ENCODE peak calls at places on chromosomes 3 and 15, in five cellular contexts. E, T, J, Y and H are unnamed samples.

GRCh38 chr15:52146261-52146660 is 33.7 kb upstream of the BCL2L10 start:
- DNase-seq in Y (no peak), T (no peak), E (no peak), J (no peak), H (no peak)

GRCh38 chr15:72958634-72959033 is 93.6 kb upstream of the NEO1 start:
- DNase-seq in E (no peak), J (no peak), Y (no peak), T (no peak), H (no peak)

GRCh38 chr3:79846148-79846933 is 78.5 kb upstream of the ROBO1 start:
- DNase-seq in E (no peak), T (peak), J (no peak), Y (no peak), H (no peak)

GRCh38 chr15:60620707-60621106 is 141.8 kb upstream of the ICE2 start:
- DNase-seq in J (no peak), E (no peak), T (no peak), Y (no peak), H (no peak)

GRCh38 chr3:196989721-196990262 is 21.2 kb upstream of the PIGZ start:
- DNase-seq in J (no peak), E (no peak), Y (no peak), T (no peak), H (no peak)

GRCh38 chr3:192090586-192090985 is 629.6 kb downstream of the PYDC2 start:
- DNase-seq in E (no peak), T (no peak), J (no peak), Y (no peak), H (no peak)

GRCh38 chr3:21174461-21174860 is 576.5 kb downstream of the ZNF385D start:
- DNase-seq in T (no peak), J (no peak), E (no peak), Y (no peak), H (no peak)

GRCh38 chr15:69410290-69410874 is 3.8 kb upstream of the KIF23 start:
- DNase-seq in T (no peak), Y (no peak), J (peak), E (peak), H (peak)

GRCh38 chr3:146160964-146161724 is at the start of gene PLOD2:
- DNase-seq in Y (peak), J (no peak), E (peak), T (peak), H (peak)

GRCh38 chr3:40899286-40899712 is 300.0 kb upstream of the CTNNB1 start:
- DNase-seq in Y (no peak), T (no peak), E (peak), J (no peak), H (no peak)

GRCh38 chr3:20380310-20380709 is 194.3 kb upstream of the SGO1 start:
- DNase-seq in J (no peak), Y (no peak), T (no peak), E (no peak), H (no peak)

GRCh38 chr3:63970596-63971468 is 52.5 kb downstream of the PSMD6 start:
- DNase-seq in T (no peak), J (no peak), Y (no peak), E (no peak), H (no peak)

GRCh38 chr3:127170794-127171193 is 22.1 kb upstream of the PRR23E start:
- DNase-seq in T (no peak), Y (no peak), J (no peak), E (peak), H (no peak)

GRCh38 chr3:113441051-113441770 is at the start of gene CFAP44:
- DNase-seq in J (peak), T (no peak), Y (peak), E (no peak), H (no peak)

GRCh38 chr15:53588773-53589172 is 170.7 kb downstream of the WDR72 start:
- DNase-seq in Y (no peak), J (no peak), E (no peak), T (no peak), H (no peak)

GRCh38 chr3:57683286-57683685 is 9.6 kb downstream of the DENND6A start:
- DNase-seq in J (no peak), Y (no peak), T (no peak), E (no peak), H (no peak)

GRCh38 chr15:59274126-59274970 is 67.7 kb downstream of the LDHAL6B start:
- DNase-seq in E (no peak), J (no peak), Y (no peak), T (no peak), H (no peak)

GRCh38 chr3:182760576-182761164 is 32.6 kb upstream of the ATP11B start:
- DNase-seq in Y (no peak), E (no peak), T (no peak), J (no peak), H (no peak)

GRCh38 chr15:90697180-90697579 is 20.0 kb upstream of the BLM start:
- DNase-seq in T (no peak), Y (no peak), E (no peak), J (no peak), H (no peak)

GRCh38 chr15:67641453-67641852 is 99.0 kb downstream of the MAP2K5 start:
- DNase-seq in T (peak), J (no peak), Y (no peak), E (no peak), H (no peak)

GRCh38 chr3:7630925-7631324 is 770.0 kb downstream of the GRM7 start:
- DNase-seq in J (no peak), Y (no peak), E (no peak), T (no peak), H (no peak)

GRCh38 chr3:65342084-65342683 is 654.4 kb upstream of the ADAMTS9 start:
- DNase-seq in Y (no peak), E (no peak), J (peak), T (peak), H (no peak)